ENCODE peak calls at places on chromosomes 6 and 20, in eight cellular contexts. N, X, M, L, H, B, Z and R are unnamed samples.

GRCh38 chr20:13284830-13285229 is 63.8 kb downstream of the ISM1 start:
- DNase-seq in X (no peak), L (no peak), N (no peak), Z (no peak), B (no peak), H (no peak), M (no peak), R (no peak)

GRCh38 chr20:7285918-7286556 is 518.6 kb downstream of the BMP2 start:
- DNase-seq in M (peak; percentile 42), L (peak; percentile 51), B (peak; percentile 68), X (peak; percentile 35), N (peak; percentile 75), Z (peak; percentile 81), H (peak; percentile 12), R (peak; percentile 78)

GRCh38 chr6:150878347-150879213 is 13.1 kb downstream of the MTHFD1L start:
- DNase-seq in B (no peak), N (no peak), M (no peak), Z (no peak), X (no peak), L (no peak), H (no peak), R (no peak)

GRCh38 chr20:58446938-58447265 is 57.9 kb downstream of the VAPB start:
- DNase-seq in X (no peak), N (no peak), H (no peak), M (no peak), L (no peak), Z (no peak), B (no peak), R (no peak)

GRCh38 chr6:73451166-73452106 is 661 bp downstream of the CGAS start:
- DNase-seq in X (no peak), Z (peak; percentile 64), M (peak; percentile 75), N (peak; percentile 59), B (no peak), H (no peak), L (peak; percentile 4), R (peak; percentile 68)

GRCh38 chr20:62983210-62983609 is 23.6 kb downstream of the BHLHE23 start:
- DNase-seq in L (no peak), X (no peak), B (no peak), N (no peak), H (no peak), Z (no peak), M (no peak), R (no peak)

GRCh38 chr20:62433655-62434054 is 6.3 kb upstream of the RBBP8NL start:
- DNase-seq in X (no peak), L (no peak), B (no peak), M (no peak), Z (no peak), H (no peak), N (no peak), R (peak; percentile 70)

GRCh38 chr20:32456869-32457421 is 98.8 kb downstream of the ASXL1 start:
- DNase-seq in L (peak; percentile 36), M (no peak), N (peak; percentile 61), X (no peak), B (no peak), Z (no peak), H (no peak), R (peak; percentile 59)

GRCh38 chr6:42507901-42508300 is 55.9 kb upstream of the UBR2 start:
- DNase-seq in B (no peak), N (no peak), Z (no peak), M (no peak), X (peak; percentile 8), L (no peak), H (no peak), R (no peak)

GRCh38 chr20:43853174-43853803 is 61.4 kb upstream of the TOX2 start:
- DNase-seq in M (no peak), H (no peak), X (no peak), L (no peak), Z (no peak), B (no peak), N (no peak), R (no peak)

GRCh38 chr20:10910535-10911239 is 236.9 kb upstream of the JAG1 start:
- DNase-seq in L (peak; percentile 58), N (no peak), M (no peak), B (no peak), Z (no peak), H (no peak), X (no peak), R (no peak)

GRCh38 chr6:150079604-150080003 is 10.7 kb upstream of the ULBP3 start:
- DNase-seq in L (no peak), N (no peak), M (peak; percentile 42), X (peak; percentile 21), B (no peak), H (no peak), Z (no peak), R (no peak)